ENCODE peak calls at places on chromosomes 11 and 22, in nine cellular contexts. One of them, this sample, is unnamed.

GRCh38 chr11:61760946-61761345 is 8.5 kb downstream of the MYRF start:
- DNase-seq in amygdala: peak; percentile 79
- DNase-seq in NCI-H1092: no peak
- DNase-seq in body of pancreas: no peak
- DNase-seq in stimulated activated CD8-positive, alpha-beta memory T cell treated with anti-CD3 and anti-CD28 coated beads, Interleukin-4, amount 100 ng/mL, for 1 hour: no peak
- DNase-seq in NCI-H1436: no peak
- DNase-seq in CD4-positive, alpha-beta memory T cell: no peak
- DNase-seq in hepatocyte: no peak
- DNase-seq in stimulated activated naive CD8-positive, alpha-beta T cell treated with anti-CD3 and anti-CD28 coated beads, Interleukin-15, Interleukin-2, amounts not matched to agents 100 U/mL and 50 U/mL, for 24 hours: no peak
- DNase-seq in this sample: no peak

GRCh38 chr11:11931461-11932055 is 76.9 kb downstream of the DKK3 start:
- DNase-seq in amygdala: no peak
- DNase-seq in stimulated activated naive CD8-positive, alpha-beta T cell treated with anti-CD3 and anti-CD28 coated beads, Interleukin-15, Interleukin-2, amounts not matched to agents 100 U/mL and 50 U/mL, for 24 hours: no peak
- DNase-seq in NCI-H1436: peak; percentile 7
- DNase-seq in NCI-H1092: no peak
- DNase-seq in hepatocyte: peak; percentile 75
- DNase-seq in CD4-positive, alpha-beta memory T cell: peak; percentile 40
- DNase-seq in body of pancreas: peak; percentile 38
- DNase-seq in stimulated activated CD8-positive, alpha-beta memory T cell treated with anti-CD3 and anti-CD28 coated beads, Interleukin-4, amount 100 ng/mL, for 1 hour: no peak
- DNase-seq in this sample: peak; percentile 11

GRCh38 chr22:46734830-46735453 is 3.1 kb downstream of the CERK start:
- DNase-seq in amygdala: no peak
- DNase-seq in stimulated activated CD8-positive, alpha-beta memory T cell treated with anti-CD3 and anti-CD28 coated beads, Interleukin-4, amount 100 ng/mL, for 1 hour: peak; percentile 29
- DNase-seq in body of pancreas: peak; percentile 62
- DNase-seq in NCI-H1436: no peak
- DNase-seq in CD4-positive, alpha-beta memory T cell: peak; percentile 83
- DNase-seq in stimulated activated naive CD8-positive, alpha-beta T cell treated with anti-CD3 and anti-CD28 coated beads, Interleukin-15, Interleukin-2, amounts not matched to agents 100 U/mL and 50 U/mL, for 24 hours: peak; percentile 64
- DNase-seq in hepatocyte: peak; percentile 7
- DNase-seq in NCI-H1092: no peak
- DNase-seq in this sample: peak; percentile 23

GRCh38 chr22:45574069-45574703 is 71.5 kb downstream of the FBLN1 start:
- DNase-seq in CD4-positive, alpha-beta memory T cell: no peak
- DNase-seq in NCI-H1092: no peak
- DNase-seq in NCI-H1436: no peak
- DNase-seq in hepatocyte: peak; percentile 5
- DNase-seq in amygdala: no peak
- DNase-seq in stimulated activated naive CD8-positive, alpha-beta T cell treated with anti-CD3 and anti-CD28 coated beads, Interleukin-15, Interleukin-2, amounts not matched to agents 100 U/mL and 50 U/mL, for 24 hours: no peak
- DNase-seq in body of pancreas: no peak
- DNase-seq in stimulated activated CD8-positive, alpha-beta memory T cell treated with anti-CD3 and anti-CD28 coated beads, Interleukin-4, amount 100 ng/mL, for 1 hour: no peak
- DNase-seq in this sample: no peak

GRCh38 chr22:38246692-38247091 is 26.1 kb downstream of the TMEM184B start:
- DNase-seq in stimulated activated CD8-positive, alpha-beta memory T cell treated with anti-CD3 and anti-CD28 coated beads, Interleukin-4, amount 100 ng/mL, for 1 hour: no peak
- DNase-seq in body of pancreas: no peak
- DNase-seq in NCI-H1436: no peak
- DNase-seq in amygdala: peak; percentile 62
- DNase-seq in hepatocyte: no peak
- DNase-seq in stimulated activated naive CD8-positive, alpha-beta T cell treated with anti-CD3 and anti-CD28 coated beads, Interleukin-15, Interleukin-2, amounts not matched to agents 100 U/mL and 50 U/mL, for 24 hours: no peak
- DNase-seq in CD4-positive, alpha-beta memory T cell: no peak
- DNase-seq in NCI-H1092: no peak
- DNase-seq in this sample: no peak

GRCh38 chr11:59247535-59248227 is 35.0 kb upstream of the MPEG1 start:
- DNase-seq in stimulated activated CD8-positive, alpha-beta memory T cell treated with anti-CD3 and anti-CD28 coated beads, Interleukin-4, amount 100 ng/mL, for 1 hour: no peak
- DNase-seq in NCI-H1092: no peak
- DNase-seq in hepatocyte: no peak
- DNase-seq in NCI-H1436: no peak
- DNase-seq in stimulated activated naive CD8-positive, alpha-beta T cell treated with anti-CD3 and anti-CD28 coated beads, Interleukin-15, Interleukin-2, amounts not matched to agents 100 U/mL and 50 U/mL, for 24 hours: no peak
- DNase-seq in body of pancreas: peak; percentile 56
- DNase-seq in CD4-positive, alpha-beta memory T cell: peak; percentile 68
- DNase-seq in amygdala: no peak
- DNase-seq in this sample: no peak

GRCh38 chr11:73292481-73292880 is 15.6 kb upstream of the ARHGEF17 start:
- DNase-seq in NCI-H1436: no peak
- DNase-seq in amygdala: no peak
- DNase-seq in CD4-positive, alpha-beta memory T cell: no peak
- DNase-seq in hepatocyte: no peak
- DNase-seq in stimulated activated CD8-positive, alpha-beta memory T cell treated with anti-CD3 and anti-CD28 coated beads, Interleukin-4, amount 100 ng/mL, for 1 hour: no peak
- DNase-seq in body of pancreas: no peak
- DNase-seq in stimulated activated naive CD8-positive, alpha-beta T cell treated with anti-CD3 and anti-CD28 coated beads, Interleukin-15, Interleukin-2, amounts not matched to agents 100 U/mL and 50 U/mL, for 24 hours: no peak
- DNase-seq in NCI-H1092: no peak
- DNase-seq in this sample: no peak

GRCh38 chr11:6531267-6531752 is 34.2 kb downstream of the DNHD1 start:
- DNase-seq in NCI-H1092: peak; percentile 10
- DNase-seq in stimulated activated naive CD8-positive, alpha-beta T cell treated with anti-CD3 and anti-CD28 coated beads, Interleukin-15, Interleukin-2, amounts not matched to agents 100 U/mL and 50 U/mL, for 24 hours: no peak
- DNase-seq in hepatocyte: peak; percentile 49
- DNase-seq in stimulated activated CD8-positive, alpha-beta memory T cell treated with anti-CD3 and anti-CD28 coated beads, Interleukin-4, amount 100 ng/mL, for 1 hour: no peak
- DNase-seq in CD4-positive, alpha-beta memory T cell: peak; percentile 50
- DNase-seq in body of pancreas: peak; percentile 20
- DNase-seq in amygdala: no peak
- DNase-seq in NCI-H1436: no peak
- DNase-seq in this sample: peak; percentile 58

GRCh38 chr11:46298699-46299424 is 21.4 kb downstream of the CREB3L1 start:
- DNase-seq in stimulated activated CD8-positive, alpha-beta memory T cell treated with anti-CD3 and anti-CD28 coated beads, Interleukin-4, amount 100 ng/mL, for 1 hour: no peak
- DNase-seq in NCI-H1436: no peak
- DNase-seq in CD4-positive, alpha-beta memory T cell: no peak
- DNase-seq in body of pancreas: no peak
- DNase-seq in amygdala: no peak
- DNase-seq in stimulated activated naive CD8-positive, alpha-beta T cell treated with anti-CD3 and anti-CD28 coated beads, Interleukin-15, Interleukin-2, amounts not matched to agents 100 U/mL and 50 U/mL, for 24 hours: no peak
- DNase-seq in NCI-H1092: no peak
- DNase-seq in hepatocyte: no peak
- DNase-seq in this sample: no peak